ENCODE peak calls at places on chromosomes 6 and 20, in seven cellular contexts. N, G, I, Z, J, O and W are unnamed samples.

GRCh38 chr6:111798281-111798725 is 74.9 kb downstream of the FYN start:
- DNase-seq in N (peak), G (no peak), I (no peak), Z (no peak), J (no peak), O (no peak), W (no peak)

GRCh38 chr6:134466751-134467525 is 149.0 kb upstream of the SGK1 start:
- DNase-seq in N (no peak), G (peak), I (no peak), Z (no peak), J (no peak), O (no peak), W (no peak)

GRCh38 chr6:16296061-16296670 is 57.8 kb downstream of the GMPR start:
- DNase-seq in N (no peak), G (no peak), I (no peak), Z (no peak), J (no peak), O (no peak), W (no peak)

GRCh38 chr20:49768204-49769124 is 44.2 kb upstream of the SLC9A8 start:
- DNase-seq in N (peak), G (peak), I (no peak), Z (no peak), J (peak), O (no peak), W (peak)

GRCh38 chr20:39983655-39984054 is 705.4 kb downstream of the MAFB start:
- DNase-seq in N (no peak), G (no peak), I (no peak), Z (no peak), J (no peak), O (no peak), W (no peak)

GRCh38 chr20:50333856-50334255 is 143.2 kb downstream of the CEBPB start:
- DNase-seq in N (peak), G (no peak), I (no peak), Z (no peak), J (peak), O (no peak), W (peak)

GRCh38 chr6:15473741-15474161 is 189.1 kb downstream of the DTNBP1 start:
- DNase-seq in N (peak), G (no peak), I (no peak), Z (no peak), J (peak), O (no peak), W (peak)

GRCh38 chr6:136092897-136093296 is 157.2 kb downstream of the MTFR2 start:
- DNase-seq in N (no peak), G (no peak), I (no peak), Z (peak), J (no peak), O (no peak), W (no peak)

GRCh38 chr6:155528982-155529453 is 73.4 kb upstream of the NOX3 start:
- DNase-seq in N (no peak), G (peak), I (no peak), Z (no peak), J (peak), O (peak), W (peak)

GRCh38 chr6:128259036-128259734 is 261.2 kb downstream of the PTPRK start:
- DNase-seq in N (no peak), G (no peak), I (no peak), Z (no peak), J (no peak), O (no peak), W (no peak)

GRCh38 chr6:167437888-167438484 is 113.1 kb downstream of the TTLL2 start:
- DNase-seq in N (no peak), G (no peak), I (no peak), Z (no peak), J (no peak), O (no peak), W (no peak)

GRCh38 chr6:15317934-15318902 is 72.3 kb downstream of the JARID2 start:
- DNase-seq in N (no peak), G (no peak), I (no peak), Z (no peak), J (no peak), O (no peak), W (peak)

GRCh38 chr20:40688129-40689099 is 622 bp downstream of the MAFB start:
- DNase-seq in N (no peak), G (no peak), I (no peak), Z (no peak), J (no peak), O (no peak), W (no peak)

GRCh38 chr6:2976571-2977085 is 5.3 kb upstream of the SERPINB6 start:
- DNase-seq in N (no peak), G (no peak), I (no peak), Z (no peak), J (peak), O (no peak), W (peak)

GRCh38 chr6:41100871-41101287 is 28.1 kb downstream of the NFYA start:
- DNase-seq in N (no peak), G (no peak), I (no peak), Z (no peak), J (no peak), O (no peak), W (no peak)

GRCh38 chr6:142796571-142796970 is 148.4 kb downstream of the HIVEP2 start:
- DNase-seq in N (no peak), G (no peak), I (no peak), Z (peak), J (peak), O (no peak), W (peak)

GRCh38 chr6:57117801-57118200 is 27.8 kb downstream of the ZNF451 start:
- DNase-seq in N (no peak), G (no peak), I (no peak), Z (no peak), J (peak), O (no peak), W (no peak)

GRCh38 chr6:3281669-3282460 is 23.1 kb downstream of the PSMG4 start:
- DNase-seq in N (peak), G (no peak), I (no peak), Z (no peak), J (peak), O (no peak), W (peak)

GRCh38 chr6:114344216-114344970 is 1.6 kb upstream of the HS3ST5 start:
- DNase-seq in N (no peak), G (no peak), I (no peak), Z (no peak), J (no peak), O (no peak), W (no peak)

GRCh38 chr6:16244446-16244845 is 6.1 kb downstream of the GMPR start:
- DNase-seq in N (no peak), G (no peak), I (no peak), Z (no peak), J (no peak), O (no peak), W (no peak)

GRCh38 chr6:69894578-69895347 is 28.4 kb downstream of the COL19A1 start:
- DNase-seq in N (peak), G (no peak), I (no peak), Z (no peak), J (peak), O (no peak), W (peak)

GRCh38 chr6:35065441-35065800 is 75.7 kb downstream of the TCP11 start:
- DNase-seq in N (no peak), G (no peak), I (no peak), Z (no peak), J (no peak), O (no peak), W (no peak)

GRCh38 chr6:159934181-159934580 is 34.7 kb upstream of the IGF2R start:
- DNase-seq in N (no peak), G (no peak), I (no peak), Z (no peak), J (no peak), O (no peak), W (peak)

GRCh38 chr6:40164345-40164755 is 230.1 kb upstream of the MOCS1 start:
- DNase-seq in N (no peak), G (peak), I (no peak), Z (no peak), J (no peak), O (peak), W (no peak)

GRCh38 chr6:44527191-44527960 is 139.9 kb downstream of the CDC5L start:
- DNase-seq in N (no peak), G (no peak), I (no peak), Z (no peak), J (no peak), O (no peak), W (no peak)

GRCh38 chr6:14498748-14499147 is 381.2 kb downstream of the CD83 start:
- DNase-seq in N (no peak), G (no peak), I (no peak), Z (no peak), J (no peak), O (no peak), W (no peak)

GRCh38 chr6:70312165-70312564 is 9.3 kb upstream of the COL9A1 start:
- DNase-seq in N (peak), G (no peak), I (no peak), Z (no peak), J (peak), O (no peak), W (peak)

GRCh38 chr6:157753291-157753690 is 69.8 kb upstream of the SNX9 start:
- DNase-seq in N (no peak), G (no peak), I (no peak), Z (no peak), J (no peak), O (peak), W (no peak)

GRCh38 chr20:9627219-9627618 is 112.8 kb downstream of the LAMP5 start:
- DNase-seq in N (no peak), G (no peak), I (no peak), Z (no peak), J (no peak), O (no peak), W (no peak)

GRCh38 chr6:118719351-118720124 is 68.1 kb upstream of the CEP85L start:
- DNase-seq in N (no peak), G (no peak), I (no peak), Z (no peak), J (no peak), O (peak), W (peak)

GRCh38 chr6:7232351-7232750 is 80.6 kb downstream of the SSR1 start:
- DNase-seq in N (no peak), G (no peak), I (no peak), Z (no peak), J (peak), O (no peak), W (peak)

GRCh38 chr6:113786168-113786567 is 71.0 kb upstream of the MARCKS start:
- DNase-seq in N (no peak), G (no peak), I (no peak), Z (no peak), J (no peak), O (no peak), W (no peak)